ENCODE peak calls at places on chromosomes 5 and 9, in seven cellular contexts. W, H, G, O, E, U and Y are unnamed samples.

GRCh38 chr9:76654051-76654461 is 110.2 kb upstream of the PCA3 start:
- DNase-seq in W (no peak), H (no peak), G (no peak), O (no peak), E (no peak), U (no peak), Y (no peak)

GRCh38 chr5:170268153-170268689 is 29.4 kb downstream of the LCP2 start:
- DNase-seq in W (no peak), H (no peak), G (no peak), O (no peak), E (no peak), U (no peak), Y (no peak)

GRCh38 chr5:42557689-42558088 is 134.4 kb downstream of the GHR start:
- DNase-seq in W (no peak), H (no peak), G (no peak), O (no peak), E (no peak), U (no peak), Y (no peak)

GRCh38 chr9:36967997-36968396 is 66.1 kb downstream of the PAX5 start:
- DNase-seq in W (no peak), H (peak), G (no peak), O (no peak), E (peak), U (peak), Y (no peak)

GRCh38 chr5:125696762-125697161 is 726.4 kb upstream of the GRAMD2B start:
- DNase-seq in W (peak), H (no peak), G (peak), O (peak), E (no peak), U (no peak), Y (no peak)

GRCh38 chr5:127290019-127290945 is at the start of gene MEGF10:
- DNase-seq in W (peak), H (no peak), G (peak), O (peak), E (peak), U (peak), Y (peak)

GRCh38 chr5:136033848-136034247 is 5.1 kb downstream of the TGFBI start:
- DNase-seq in W (no peak), H (no peak), G (no peak), O (no peak), E (no peak), U (peak), Y (no peak)

GRCh38 chr5:135821061-135821781 is 13.2 kb upstream of the SLC25A48 start:
- DNase-seq in W (no peak), H (no peak), G (no peak), O (no peak), E (no peak), U (no peak), Y (peak)

GRCh38 chr5:3347741-3348140 is 247.9 kb upstream of the IRX1 start:
- DNase-seq in W (no peak), H (no peak), G (no peak), O (no peak), E (no peak), U (no peak), Y (no peak)

GRCh38 chr9:128494743-128495124 is 9.8 kb upstream of the GLE1 start:
- DNase-seq in W (no peak), H (no peak), G (no peak), O (no peak), E (peak), U (no peak), Y (no peak)

GRCh38 chr9:124274738-124275137 is 17.0 kb downstream of the NEK6 start:
- DNase-seq in W (no peak), H (no peak), G (no peak), O (no peak), E (no peak), U (no peak), Y (no peak)

GRCh38 chr9:135809166-135809565 is 98.2 kb downstream of the CAMSAP1 start:
- DNase-seq in W (peak), H (no peak), G (no peak), O (peak), E (no peak), U (no peak), Y (no peak)

GRCh38 chr9:93892748-93893147 is 62.4 kb downstream of the BARX1 start:
- DNase-seq in W (no peak), H (no peak), G (no peak), O (no peak), E (no peak), U (no peak), Y (no peak)

GRCh38 chr5:107808671-107809137 is 138.0 kb upstream of the EFNA5 start:
- DNase-seq in W (no peak), H (no peak), G (no peak), O (no peak), E (no peak), U (peak), Y (no peak)

GRCh38 chr9:13064060-13064459 is 215.4 kb downstream of the MPDZ start:
- DNase-seq in W (no peak), H (no peak), G (no peak), O (no peak), E (no peak), U (no peak), Y (no peak)

GRCh38 chr9:112719696-112720095 is 1.8 kb upstream of the INIP start:
- DNase-seq in W (no peak), H (no peak), G (no peak), O (peak), E (no peak), U (no peak), Y (no peak)

GRCh38 chr9:130735566-130735965 is 42.0 kb downstream of the EXOSC2 start:
- DNase-seq in W (no peak), H (no peak), G (no peak), O (no peak), E (no peak), U (no peak), Y (no peak)

GRCh38 chr9:130729145-130729544 is 35.6 kb downstream of the EXOSC2 start:
- DNase-seq in W (no peak), H (no peak), G (no peak), O (no peak), E (no peak), U (no peak), Y (no peak)

GRCh38 chr9:130731355-130731754 is 37.8 kb downstream of the EXOSC2 start:
- DNase-seq in W (no peak), H (no peak), G (no peak), O (no peak), E (no peak), U (no peak), Y (no peak)

GRCh38 chr9:130732131-130732530 is 38.6 kb downstream of the EXOSC2 start:
- DNase-seq in W (no peak), H (no peak), G (peak), O (peak), E (no peak), U (no peak), Y (no peak)

DNA sequence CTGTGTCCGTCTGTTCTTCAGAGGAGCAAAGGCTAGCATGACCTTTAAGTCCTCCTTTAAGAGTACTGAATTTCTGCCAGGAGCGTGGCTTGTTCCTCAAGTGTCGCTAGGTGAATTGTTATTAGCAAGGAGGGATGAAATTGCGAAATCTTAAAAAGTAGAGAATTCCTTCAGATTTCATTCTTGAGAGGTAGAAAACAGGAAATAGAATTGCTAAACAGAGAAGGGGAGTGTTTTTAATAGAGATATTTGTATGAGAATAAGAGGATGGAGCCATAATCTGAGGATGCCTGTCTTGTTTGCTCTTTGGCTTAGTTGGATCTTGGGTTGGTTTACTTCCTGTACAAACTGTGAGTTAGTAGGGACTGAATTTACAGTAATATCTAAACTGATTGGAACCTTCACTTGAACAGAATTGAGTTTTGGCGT is 39.2 kb downstream of the EXOSC2 start:
- DNase-seq in W (no peak), H (no peak), G (no peak), O (no peak), E (no peak), U (no peak), Y (no peak)
- TF ChIP-seq CTCF in W (no peak), H (no peak), G (no peak), O (no peak), E (no peak), U (no peak), Y (no peak)

DNA sequence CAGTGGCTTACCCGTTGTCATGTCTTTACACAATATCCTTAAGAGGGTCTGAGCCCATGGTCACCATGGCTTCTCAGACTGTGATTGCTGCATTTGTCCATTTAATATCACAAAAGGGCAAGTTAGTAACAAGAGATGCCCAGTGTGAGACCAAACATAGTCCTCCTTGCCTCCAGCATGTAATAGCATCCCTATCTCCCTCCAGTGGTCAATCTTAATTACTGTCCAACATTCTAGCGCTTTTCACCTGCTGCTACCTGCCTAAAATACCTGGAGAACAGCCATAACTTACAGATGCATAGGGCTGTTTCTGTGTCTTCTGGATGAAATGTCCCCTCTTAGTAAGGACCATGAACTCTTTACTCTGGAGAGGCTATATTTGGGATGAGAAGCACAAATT is 267.2 kb upstream of the DAB2 start:
- DNase-seq in W (no peak), H (no peak), G (no peak), O (no peak), E (no peak), U (no peak), Y (no peak)
- TF ChIP-seq CTCF in W (peak), H (no peak), G (peak), O (no peak), E (no peak), U (peak), Y (no peak)

DNA sequence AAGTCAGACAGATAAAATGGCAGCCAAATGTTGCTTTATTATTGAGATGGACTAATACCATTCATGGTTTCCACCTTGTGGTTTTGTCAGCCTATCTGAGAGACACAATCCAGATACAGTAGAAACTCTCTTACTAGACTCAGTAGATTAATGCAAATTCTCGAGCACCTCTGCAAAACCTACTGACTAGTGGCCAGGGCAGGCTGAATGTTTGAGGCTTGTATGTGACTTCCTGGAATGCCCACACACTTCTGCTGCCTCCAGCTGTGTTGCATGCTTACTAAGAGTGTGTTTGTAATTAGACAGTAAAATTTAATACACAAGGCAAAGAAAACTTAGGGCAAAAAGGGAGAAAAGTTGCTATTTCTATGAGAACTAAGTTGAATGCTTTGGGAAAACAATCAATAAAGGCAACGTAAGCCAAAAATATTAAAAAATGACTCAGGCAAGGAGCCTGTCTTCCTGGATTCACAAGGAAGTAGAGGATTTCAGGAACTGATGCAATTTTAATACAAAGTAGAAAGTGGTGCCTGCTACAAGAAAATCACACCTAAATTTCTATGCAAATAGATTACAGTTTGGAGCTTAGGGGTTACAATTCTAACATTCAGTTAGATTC is 30.3 kb upstream of the CCNG1 start:
- DNase-seq in W (peak), H (no peak), G (no peak), O (no peak), E (no peak), U (peak), Y (peak)
- TF ChIP-seq CTCF in W (no peak), H (no peak), G (no peak), O (no peak), E (no peak), U (no peak), Y (no peak)

DNA sequence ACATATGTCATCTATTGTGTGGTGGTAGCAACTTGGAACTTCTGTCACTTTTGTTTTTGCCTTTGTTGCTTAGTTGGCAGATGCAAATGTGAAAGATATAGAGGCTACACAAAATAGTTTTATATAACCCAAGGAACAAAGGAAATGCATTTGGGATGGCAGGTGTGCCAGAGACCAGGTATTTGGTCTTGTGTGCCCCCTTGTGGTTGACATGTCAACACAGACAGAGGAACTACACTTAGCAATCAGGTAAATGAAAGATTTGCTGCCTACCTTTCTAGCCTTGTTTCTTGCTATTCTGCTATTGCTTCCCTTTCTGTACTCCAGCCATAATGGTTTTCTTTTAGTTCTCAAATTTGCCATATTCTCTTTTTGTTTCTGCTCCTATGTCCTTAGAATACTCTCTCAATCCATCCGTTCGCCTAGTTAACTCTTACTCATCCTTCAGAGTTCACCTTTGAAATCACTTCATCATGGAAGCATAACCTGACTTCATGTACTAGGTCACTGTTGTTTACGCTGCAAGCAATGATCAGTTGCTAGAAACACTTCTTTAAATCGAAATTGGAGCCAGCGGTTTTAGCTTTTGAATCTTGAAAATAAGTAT is 119.5 kb downstream of the TRPM3 start:
- DNase-seq in W (no peak), H (no peak), G (peak), O (peak), E (no peak), U (peak), Y (peak)
- TF ChIP-seq CTCF in W (peak), H (peak), G (peak), O (peak), E (peak), U (peak), Y (peak)

DNA sequence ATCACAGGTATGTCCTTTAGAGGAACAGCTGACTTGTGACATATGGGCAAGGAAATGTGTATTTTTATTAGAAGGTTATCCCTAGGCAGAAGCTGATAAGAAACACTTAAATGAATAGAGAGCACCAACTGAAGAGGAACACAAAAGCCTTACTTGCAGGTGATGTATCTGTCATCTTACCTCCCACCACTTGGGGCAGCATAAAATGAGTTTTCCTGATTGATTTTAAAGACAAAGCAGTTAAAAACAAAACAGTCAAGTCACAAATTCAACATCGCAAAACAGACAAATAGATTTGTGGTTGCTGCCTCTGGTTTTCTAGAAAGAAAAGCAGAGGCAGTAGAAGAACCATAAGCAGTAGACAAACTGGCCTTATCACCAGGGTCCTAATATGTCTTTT is 302.4 kb upstream of the ZNF462 start:
- DNase-seq in W (no peak), H (no peak), G (no peak), O (no peak), E (no peak), U (no peak), Y (no peak)
- TF ChIP-seq CTCF in W (peak), H (no peak), G (peak), O (no peak), E (no peak), U (peak), Y (peak)

DNA sequence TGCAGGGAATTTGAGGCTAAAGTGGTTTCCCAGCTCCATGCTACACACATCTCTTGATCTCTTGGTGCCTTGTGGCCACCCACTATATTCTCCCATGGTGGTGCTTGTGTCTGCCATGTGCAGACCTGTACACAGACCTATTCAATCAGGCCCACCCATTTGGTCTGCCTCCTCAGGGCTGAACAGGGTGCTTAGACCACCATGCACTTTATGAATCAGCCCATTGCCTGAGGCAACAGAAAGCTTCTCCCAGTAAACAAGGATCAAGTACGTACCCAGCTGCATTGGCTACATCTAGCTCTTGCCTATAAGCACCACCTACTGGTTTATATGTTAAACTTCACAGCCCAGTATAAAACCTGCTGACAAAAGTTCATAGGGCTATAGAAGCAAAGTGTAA is 664.3 kb upstream of the EDIL3 start:
- DNase-seq in W (peak), H (no peak), G (no peak), O (peak), E (no peak), U (peak), Y (no peak)
- TF ChIP-seq CTCF in W (peak), H (no peak), G (peak), O (peak), E (peak), U (no peak), Y (peak)